ENCODE peak calls at places on chromosomes 12 and 14, in seven cellular contexts. I is NCI-H146; C is mucosa of gallbladder; J is stimulated activated CD4-positive, alpha-beta T cell treated with anti-CD3 and anti-CD28 coated beads, Interleukin-4, amount 100 ng/mL, for 4 hours; A is tibial nerve; E is heart left ventricle; P is GM23248. Y is an unnamed sample.
A peak's percentile ranks its signal among the peaks of the same experiment; 100 is the strongest.

GRCh38 chr12:6620137-6620884 is 13.1 kb upstream of the CHD4 start:
- DNase-seq in I (no peak), C (no peak), J (no peak), A (no peak), E (peak; percentile 51), P (peak; percentile 82), Y (no peak)

GRCh38 chr12:53532026-53532425 is 24.7 kb upstream of the NPFF start:
- DNase-seq in I (no peak), C (no peak), J (no peak), A (no peak), E (no peak), P (no peak), Y (peak; percentile 31)

GRCh38 chr12:115325858-115326257 is 641.9 kb upstream of the TBX3 start:
- DNase-seq in I (no peak), C (no peak), J (no peak), A (no peak), E (no peak), P (peak; percentile 12), Y (no peak)

GRCh38 chr12:117699575-117699974 is 269.2 kb downstream of the KSR2 start:
- DNase-seq in I (no peak), C (no peak), J (no peak), A (no peak), E (no peak), P (no peak), Y (no peak)

GRCh38 chr12:54040148-54040494 is 7.3 kb downstream of the HOXC5 start:
- DNase-seq in I (no peak), C (no peak), J (no peak), A (peak; percentile 52), E (no peak), P (peak; percentile 39), Y (no peak)

GRCh38 chr12:104630230-104630670 is 173.5 kb downstream of the CHST11 start:
- DNase-seq in I (no peak), C (no peak), J (no peak), A (no peak), E (no peak), P (no peak), Y (peak; percentile 10)

GRCh38 chr14:60514378-60515243 is 5.7 kb downstream of the SIX6 start:
- DNase-seq in I (peak; percentile 79), C (no peak), J (no peak), A (peak; percentile 15), E (no peak), P (peak; percentile 32), Y (peak; percentile 75)

GRCh38 chr12:57716305-57716704 is 22.2 kb downstream of the AGAP2 start:
- DNase-seq in I (no peak), C (no peak), J (no peak), A (no peak), E (no peak), P (no peak), Y (no peak)

GRCh38 chr14:94120667-94121335 is 8.6 kb downstream of the IFI27L2 start:
- DNase-seq in I (no peak), C (no peak), J (no peak), A (no peak), E (no peak), P (peak; percentile 86), Y (no peak)

GRCh38 chr12:11204173-11204572 is 17.4 kb upstream of the TAS2R42 start:
- DNase-seq in I (no peak), C (no peak), J (no peak), A (no peak), E (no peak), P (no peak), Y (no peak)

GRCh38 chr14:103530390-103530789 is 1.4 kb downstream of the TRMT61A start:
- DNase-seq in I (no peak), C (no peak), J (no peak), A (no peak), E (no peak), P (peak; percentile 62), Y (no peak)

GRCh38 chr12:117466677-117467362 is 105.4 kb upstream of the NOS1 start:
- DNase-seq in I (no peak), C (peak; percentile 11), J (no peak), A (no peak), E (no peak), P (no peak), Y (no peak)

GRCh38 chr12:47802312-47802711 is 17.4 kb downstream of the HDAC7 start:
- DNase-seq in I (no peak), C (no peak), J (no peak), A (no peak), E (no peak), P (peak; percentile 30), Y (no peak)

GRCh38 chr12:49019435-49020317 is 1.1 kb upstream of the PRKAG1 start:
- DNase-seq in I (peak; percentile 11), C (no peak), J (no peak), A (peak; percentile 40), E (peak; percentile 31), P (peak; percentile 61), Y (peak; percentile 19)

GRCh38 chr12:112936927-112937326 is 1.3 kb upstream of the OAS3 start:
- DNase-seq in I (no peak), C (no peak), J (no peak), A (no peak), E (no peak), P (no peak), Y (no peak)

GRCh38 chr14:26596722-26597030 is 1.2 kb downstream of the NOVA1 start:
- DNase-seq in I (peak; percentile 45), C (no peak), J (no peak), A (peak; percentile 21), E (no peak), P (peak; percentile 38), Y (no peak)

GRCh38 chr14:106094654-106095189 is 568.3 kb downstream of the TMEM121 start:
- DNase-seq in I (no peak), C (no peak), J (peak; percentile 15), A (no peak), E (no peak), P (no peak), Y (peak; percentile 17)

GRCh38 chr12:28350502-28350901 is 160.2 kb downstream of the CCDC91 start:
- DNase-seq in I (no peak), C (no peak), J (no peak), A (no peak), E (no peak), P (no peak), Y (no peak)

GRCh38 chr12:104752883-104753282 is 205.2 kb downstream of the SLC41A2 start:
- DNase-seq in I (no peak), C (no peak), J (no peak), A (no peak), E (no peak), P (no peak), Y (no peak)

GRCh38 chr12:124162151-124163110 is 132.5 kb upstream of the RFLNA start:
- DNase-seq in I (peak; percentile 15), C (no peak), J (no peak), A (no peak), E (no peak), P (no peak), Y (no peak)

GRCh38 chr12:101855364-101855884 is 22.0 kb upstream of the DRAM1 start:
- DNase-seq in I (no peak), C (peak; percentile 19), J (no peak), A (no peak), E (no peak), P (peak; percentile 38), Y (no peak)

GRCh38 chr14:60760209-60760608 is 25.6 kb downstream of the MNAT1 start:
- DNase-seq in I (peak; percentile 45), C (no peak), J (no peak), A (no peak), E (no peak), P (no peak), Y (no peak)

GRCh38 chr12:88940854-88941253 is 360.6 kb upstream of the KITLG start:
- DNase-seq in I (no peak), C (no peak), J (no peak), A (no peak), E (no peak), P (no peak), Y (no peak)

GRCh38 chr14:51999084-51999483 is 9.7 kb downstream of the RTRAF start:
- DNase-seq in I (no peak), C (no peak), J (no peak), A (no peak), E (no peak), P (peak; percentile 66), Y (no peak)

GRCh38 chr12:8742501-8742900 is 44.7 kb downstream of the RIMKLB start:
- DNase-seq in I (no peak), C (peak; percentile 67), J (no peak), A (no peak), E (no peak), P (peak; percentile 82), Y (no peak)

GRCh38 chr12:16344269-16344668 is 3.2 kb upstream of the MGST1 start:
- DNase-seq in I (no peak), C (no peak), J (no peak), A (no peak), E (no peak), P (peak; percentile 13), Y (no peak)

GRCh38 chr14:55125403-55125802 is 3.6 kb upstream of the LGALS3 start:
- DNase-seq in I (no peak), C (peak; percentile 54), J (no peak), A (no peak), E (no peak), P (no peak), Y (no peak)

GRCh38 chr14:51501746-51502145 is 150.0 kb upstream of the FRMD6 start:
- DNase-seq in I (no peak), C (no peak), J (no peak), A (no peak), E (no peak), P (no peak), Y (no peak)

GRCh38 chr12:66288121-66288520 is 14.2 kb upstream of the HELB start:
- DNase-seq in I (no peak), C (no peak), J (peak; percentile 66), A (no peak), E (no peak), P (no peak), Y (no peak)

GRCh38 chr12:52014567-52015392 is 8.0 kb downstream of the TAMALIN start:
- DNase-seq in I (no peak), C (no peak), J (no peak), A (no peak), E (no peak), P (no peak), Y (no peak)

GRCh38 chr12:75585309-75585708 is 73.9 kb upstream of the KRR1 start:
- DNase-seq in I (no peak), C (no peak), J (no peak), A (no peak), E (no peak), P (peak; percentile 86), Y (no peak)

GRCh38 chr12:13734753-13735152 is 246.6 kb downstream of the GRIN2B start:
- DNase-seq in I (no peak), C (no peak), J (no peak), A (no peak), E (no peak), P (no peak), Y (no peak)

GRCh38 chr12:98744692-98745091 is 99.6 kb downstream of the APAF1 start:
- DNase-seq in I (no peak), C (no peak), J (no peak), A (no peak), E (no peak), P (no peak), Y (no peak)

GRCh38 chr14:79567306-79567705 is 644.0 kb downstream of the DIO2 start:
- DNase-seq in I (no peak), C (no peak), J (no peak), A (no peak), E (no peak), P (no peak), Y (no peak)

GRCh38 chr12:14394317-14395058 is 29.0 kb downstream of the ATF7IP start:
- DNase-seq in I (peak; percentile 65), C (peak; percentile 27), J (peak; percentile 27), A (no peak), E (no peak), P (peak; percentile 77), Y (peak; percentile 17)

GRCh38 chr12:124651508-124652273 is 84.3 kb upstream of the NCOR2 start:
- DNase-seq in I (no peak), C (no peak), J (no peak), A (no peak), E (no peak), P (no peak), Y (no peak)

GRCh38 chr12:80778005-80778541 is 61.4 kb downstream of the MYF5 start:
- DNase-seq in I (peak; percentile 89), C (peak; percentile 84), J (no peak), A (peak; percentile 42), E (peak; percentile 55), P (peak; percentile 70), Y (peak; percentile 88)

GRCh38 chr12:52903855-52904508 is 894 bp downstream of the KRT8 start:
- DNase-seq in I (peak; percentile 89), C (peak; percentile 72), J (peak; percentile 38), A (no peak), E (peak; percentile 39), P (peak; percentile 45), Y (peak; percentile 62)